ENCODE peak calls at places on chromosomes 4 and X, in eight cellular contexts. F is aorta, Z is coronary artery, M is left lung, B is colonic mucosa, X is H1, E is neuronal stem cell, I is sigmoid colon. O is an unnamed sample.
A peak's percentile ranks its signal among the peaks of the same experiment; 100 is the strongest.

GRCh38 chr4:95023110-95023509 is 265.4 kb downstream of the BMPR1B start:
- DNase-seq in M (no peak), Z (no peak), I (no peak), E (no peak), F (no peak), B (no peak), X (no peak), O (no peak)

GRCh38 chrX:13226214-13226613 is 93.6 kb downstream of the ATXN3L start:
- DNase-seq in B (no peak), Z (no peak), X (no peak), M (no peak), I (no peak), F (no peak), E (no peak), O (no peak)

GRCh38 chrX:138026211-138026610 is 460.3 kb downstream of the ZIC3 start:
- DNase-seq in X (no peak), M (no peak), Z (no peak), B (no peak), I (no peak), F (no peak), E (no peak), O (no peak)

GRCh38 chrX:138014577-138014976 is 448.6 kb downstream of the ZIC3 start:
- DNase-seq in F (no peak), B (no peak), Z (no peak), M (no peak), X (no peak), I (no peak), E (no peak), O (no peak)

GRCh38 chrX:82219129-82219528 is 1017.2 kb downstream of the SH3BGRL start:
- DNase-seq in M (no peak), I (no peak), X (no peak), E (no peak), B (no peak), Z (no peak), F (no peak), O (no peak)

GRCh38 chr4:121860121-121860520 is 10.2 kb downstream of the BBS7 start:
- DNase-seq in I (no peak), F (no peak), B (no peak), X (no peak), E (no peak), Z (no peak), M (no peak), O (no peak)

GRCh38 chrX:93874554-93874953 is 200.5 kb downstream of the FAM133A start:
- DNase-seq in M (no peak), E (peak; percentile 12), B (peak; percentile 22), I (no peak), Z (no peak), X (no peak), F (no peak), O (no peak)

GRCh38 chr4:23366207-23366906 is 523.5 kb downstream of the PPARGC1A start:
- DNase-seq in F (no peak), E (no peak), B (no peak), X (no peak), Z (no peak), M (no peak), I (no peak), O (no peak)

GRCh38 chr4:138904793-138905192 is 110.8 kb upstream of the NOCT start:
- DNase-seq in E (no peak), M (no peak), I (no peak), X (no peak), F (no peak), Z (no peak), B (no peak), O (no peak)

GRCh38 chr4:111433436-111433835 is 711.8 kb upstream of the FAM241A start:
- DNase-seq in F (no peak), M (no peak), I (no peak), Z (no peak), B (no peak), X (no peak), E (no peak), O (no peak)

GRCh38 chr4:142557220-142557801 is 288.8 kb downstream of the INPP4B start:
- DNase-seq in I (no peak), X (no peak), F (no peak), E (no peak), Z (no peak), B (no peak), M (no peak), O (no peak)

DNA sequence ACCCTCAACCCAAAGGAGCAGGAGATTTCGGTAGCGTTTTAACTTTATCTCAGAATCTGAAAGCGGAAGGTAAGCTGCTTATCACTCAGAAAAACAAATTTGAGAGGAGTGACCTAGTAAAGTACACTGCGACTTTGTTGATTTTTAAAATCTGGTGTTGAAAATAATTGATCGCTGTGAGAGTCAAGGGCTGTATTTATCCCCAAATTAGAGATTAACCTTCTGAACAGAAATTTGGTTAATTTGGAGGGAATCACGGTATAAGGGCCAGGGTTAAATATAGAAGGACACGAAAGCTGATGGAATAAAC is 212 bp downstream of the CLCN4 start:
- DNase-seq in I (no peak), E (no peak), M (no peak), X (no peak), F (no peak), B (no peak), Z (no peak), O (no peak)
- H3K27ac ChIP-seq in I (no peak overlapping the region), E (peak overlapping the region; percentile 43), M (peak overlapping the region; percentile 72), X (no peak overlapping the region), F (no peak overlapping the region), B (no peak overlapping the region), Z (peak overlapping the region; percentile 41), O (peak overlapping the region; percentile 89)

GRCh38 chrX:154530286-154530685 is 14.3 kb upstream of the FAM3A start:
- DNase-seq in I (no peak), E (no peak), B (no peak), Z (no peak), M (no peak), X (no peak), F (no peak), O (no peak)

GRCh38 chrX:154529206-154529612 is 13.2 kb upstream of the FAM3A start:
- DNase-seq in Z (no peak), F (no peak), B (no peak), I (no peak), E (no peak), M (no peak), X (no peak), O (no peak)

GRCh38 chrX:154531626-154532025 is 15.0 kb downstream of the G6PD start:
- DNase-seq in B (no peak), X (no peak), I (no peak), Z (peak; percentile 86), E (no peak), F (peak; percentile 81), M (no peak), O (no peak)

GRCh38 chrX:154525606-154526490 is 9.8 kb upstream of the FAM3A start:
- DNase-seq in E (no peak), I (no peak), M (no peak), B (no peak), Z (no peak), X (no peak), F (no peak), O (no peak)

DNA sequence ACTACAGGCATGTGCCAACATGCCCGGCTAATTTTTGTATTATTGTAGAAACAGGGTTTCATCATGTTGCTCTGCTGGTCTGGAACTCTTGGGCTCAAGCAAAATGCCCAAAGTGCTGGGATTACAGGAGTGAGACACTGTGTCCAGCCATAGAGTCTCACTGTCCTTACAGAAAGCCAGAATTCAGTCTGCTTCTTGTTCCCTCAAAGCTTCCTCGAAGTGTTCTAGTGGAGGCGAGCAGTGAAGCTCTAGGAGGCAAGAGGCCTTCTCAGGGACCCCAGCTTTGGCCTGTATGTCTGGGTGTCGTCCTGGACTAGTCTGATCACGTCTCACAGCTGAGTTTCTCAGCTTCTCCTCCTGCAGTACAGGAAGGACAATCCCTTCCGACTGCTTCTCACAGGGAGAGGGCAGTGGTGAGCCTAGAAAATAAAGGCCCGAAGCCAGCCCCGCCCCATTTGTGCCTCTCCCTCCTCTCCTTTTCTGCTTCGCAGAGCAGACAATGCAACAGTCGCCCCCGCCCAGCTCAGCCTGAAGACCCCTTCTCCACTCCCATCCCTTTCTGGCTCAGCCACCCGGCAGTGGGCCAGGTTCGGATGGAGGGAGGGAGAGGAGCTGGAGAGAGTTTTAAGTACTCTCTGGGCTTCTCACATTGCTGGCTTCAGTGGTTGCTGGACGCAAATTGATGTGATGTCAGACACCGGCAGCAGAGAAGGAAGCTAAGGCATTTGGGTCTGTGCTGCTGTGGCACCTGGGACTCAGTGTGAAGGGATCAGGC is 11.1 kb upstream of the FAM3A start:
- DNase-seq in X (no peak), M (peak; percentile 82), E (peak; percentile 50), I (peak; percentile 91), F (peak; percentile 88), B (peak; percentile 87), Z (no peak), O (peak; percentile 93)
- H3K4me3 ChIP-seq in X (peak overlapping the region; percentile 13), M (no peak overlapping the region), E (no peak overlapping the region), I (no peak overlapping the region), F (no peak overlapping the region), B (peak overlapping the region; percentile 17), Z (peak overlapping the region; percentile 57), O (peak overlapping the region; percentile 43)

GRCh38 chr4:10031663-10032590 is 10.6 kb upstream of the SLC2A9 start:
- DNase-seq in X (no peak), I (peak; percentile 52), E (no peak), B (no peak), F (no peak), M (no peak), Z (no peak), O (no peak)
- H3K27ac ChIP-seq in X (no peak overlapping the region), I (peak overlapping the region; percentile 63), E (no peak overlapping the region), B (no peak overlapping the region), F (no peak overlapping the region), M (peak overlapping the region; percentile 70), Z (no peak overlapping the region), O (peak overlapping the region; percentile 84)

GRCh38 chr4:40778090-40778489 is 28.3 kb downstream of the NSUN7 start:
- DNase-seq in E (no peak), I (no peak), X (no peak), F (no peak), M (no peak), Z (no peak), B (no peak), O (no peak)
- H3K4me3 ChIP-seq in E (no peak overlapping the region), I (no peak overlapping the region), X (no peak overlapping the region), F (no peak overlapping the region), M (no peak overlapping the region), Z (no peak overlapping the region), B (no peak overlapping the region), O (no peak overlapping the region)

GRCh38 chr4:169660929-169661328 is 40.6 kb downstream of the CLCN3 start:
- DNase-seq in E (no peak), Z (no peak), F (no peak), X (no peak), M (no peak), B (no peak), I (no peak), O (no peak)
- H3K27ac ChIP-seq in E (no peak overlapping the region), Z (no peak overlapping the region), F (no peak overlapping the region), X (peak overlapping the region; percentile 67), M (peak overlapping the region; percentile 77), B (peak overlapping the region; percentile 94), I (peak overlapping the region; percentile 78), O (no peak overlapping the region)